ENCODE peak calls at places on chromosomes 5 and 9, in five cellular contexts. F, V, Y, L and O are unnamed samples.
A peak's percentile ranks its signal among the peaks of the same experiment; 100 is the strongest.

GRCh38 chr9:17578911-17579793 is at the start of gene SH3GL2:
- DNase-seq in F (no peak), V (peak; percentile 97), Y (no peak), L (peak; percentile 28), O (no peak)

GRCh38 chr5:34499001-34499734 is 157.0 kb upstream of the RAI14 start:
- DNase-seq in F (no peak), V (no peak), Y (peak; percentile 66), L (no peak), O (no peak)

GRCh38 chr5:124457901-124458300 is 288.5 kb downstream of the ZNF608 start:
- DNase-seq in F (no peak), V (no peak), Y (no peak), L (no peak), O (no peak)

GRCh38 chr5:55324815-55325418 is 17.1 kb downstream of the MTREX start:
- DNase-seq in F (no peak), V (peak; percentile 32), Y (no peak), L (no peak), O (no peak)

GRCh38 chr5:80960531-80961375 is 590 bp downstream of the RASGRF2 start:
- DNase-seq in F (no peak), V (peak; percentile 58), Y (no peak), L (peak; percentile 46), O (no peak)

GRCh38 chr5:92380069-92380770 is 997.1 kb upstream of the ARRDC3 start:
- DNase-seq in F (no peak), V (no peak), Y (no peak), L (no peak), O (no peak)

GRCh38 chr9:73081979-73082657 is 69.5 kb upstream of the ANXA1 start:
- DNase-seq in F (no peak), V (peak; percentile 84), Y (no peak), L (no peak), O (no peak)

GRCh38 chr5:99019812-99020697 is 91.2 kb upstream of the CHD1 start:
- DNase-seq in F (no peak), V (no peak), Y (peak; percentile 61), L (no peak), O (peak; percentile 39)

GRCh38 chr5:164422400-164422799 is 917.0 kb downstream of the MAT2B start:
- DNase-seq in F (no peak), V (peak; percentile 75), Y (no peak), L (no peak), O (no peak)

GRCh38 chr9:131399972-131400371 is 6.1 kb downstream of the PRRC2B start:
- DNase-seq in F (no peak), V (no peak), Y (no peak), L (no peak), O (no peak)

GRCh38 chr9:75140261-75140660 is 51.9 kb downstream of the OSTF1 start:
- DNase-seq in F (no peak), V (no peak), Y (no peak), L (no peak), O (no peak)

GRCh38 chr9:105419981-105420597 is 27.7 kb upstream of the FSD1L start:
- DNase-seq in F (no peak), V (no peak), Y (no peak), L (no peak), O (no peak)

GRCh38 chr9:88511906-88512305 is 23.1 kb upstream of the NXNL2 start:
- DNase-seq in F (no peak), V (no peak), Y (no peak), L (no peak), O (no peak)

GRCh38 chr5:165410476-165410875 is 1905.1 kb downstream of the MAT2B start:
- DNase-seq in F (no peak), V (no peak), Y (no peak), L (no peak), O (no peak)

GRCh38 chr9:76609285-76610008 is 150.5 kb downstream of the GCNT1 start:
- DNase-seq in F (no peak), V (no peak), Y (no peak), L (no peak), O (no peak)

GRCh38 chr9:124698265-124698664 is 72.8 kb downstream of the NR6A1 start:
- DNase-seq in F (no peak), V (no peak), Y (no peak), L (no peak), O (no peak)

GRCh38 chr5:111447099-111447498 is 65.2 kb downstream of the STARD4 start:
- DNase-seq in F (no peak), V (no peak), Y (no peak), L (no peak), O (no peak)

GRCh38 chr9:35489313-35490154 is at the start of gene RUSC2:
- DNase-seq in F (peak; percentile 94), V (peak; percentile 94), Y (peak; percentile 67), L (peak; percentile 87), O (peak; percentile 84)

GRCh38 chr5:68071731-68072130 is 143.8 kb upstream of the PIK3R1 start:
- DNase-seq in F (no peak), V (no peak), Y (no peak), L (no peak), O (no peak)

GRCh38 chr9:125141251-125141650 is 2.1 kb downstream of the SCAI start:
- DNase-seq in F (no peak), V (no peak), Y (no peak), L (no peak), O (no peak)

GRCh38 chr9:75133396-75133795 is 45.1 kb downstream of the OSTF1 start:
- DNase-seq in F (no peak), V (no peak), Y (no peak), L (no peak), O (no peak)

GRCh38 chr5:177988989-177989625 is 6.9 kb downstream of the PROP1 start:
- DNase-seq in F (no peak), V (no peak), Y (no peak), L (no peak), O (no peak)

GRCh38 chr5:31404325-31404724 is 127.6 kb downstream of the DROSHA start:
- DNase-seq in F (no peak), V (no peak), Y (no peak), L (no peak), O (no peak)

GRCh38 chr9:21813575-21814473 is 11.4 kb downstream of the MTAP start:
- DNase-seq in F (peak; percentile 81), V (peak; percentile 80), Y (peak; percentile 64), L (peak; percentile 62), O (peak; percentile 68)

GRCh38 chr9:73143606-73144328 is 7.9 kb upstream of the ANXA1 start:
- DNase-seq in F (no peak), V (no peak), Y (no peak), L (no peak), O (peak; percentile 43)

GRCh38 chr5:132487841-132488555 is 2.6 kb downstream of the IRF1 start:
- DNase-seq in F (peak; percentile 57), V (no peak), Y (no peak), L (peak; percentile 5), O (no peak)

DNA sequence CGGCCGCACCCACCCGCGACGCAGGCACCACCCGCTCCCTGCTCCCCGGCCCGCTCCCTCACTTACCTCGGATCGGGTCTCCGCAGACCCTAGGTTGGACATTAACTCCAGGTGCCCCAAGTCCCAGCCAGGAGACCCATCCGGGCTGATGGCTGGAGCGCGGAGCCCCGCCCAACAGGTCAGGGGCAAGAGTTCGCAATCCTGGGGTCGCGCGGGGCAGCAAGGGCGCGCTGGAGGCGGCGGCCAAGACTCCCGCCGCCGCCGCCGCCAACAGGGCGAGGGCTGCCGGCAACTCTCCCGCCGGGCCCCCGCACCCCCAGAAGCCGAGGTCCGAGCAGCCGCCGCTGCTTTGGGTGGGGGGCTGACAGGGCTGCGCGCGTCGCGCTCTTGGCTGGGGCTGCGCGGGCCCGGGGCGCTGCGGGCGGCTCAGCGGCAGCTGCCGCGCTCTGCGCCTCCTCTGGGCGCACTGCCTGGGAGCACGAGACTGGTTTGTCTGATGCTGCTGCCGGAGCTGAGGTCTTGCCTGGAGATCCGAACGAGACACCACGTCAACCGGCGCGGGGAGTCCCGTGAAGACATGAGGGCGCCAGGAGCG is 303 bp downstream of the GDNF start:
- DNase-seq in F (peak; percentile 89), V (peak; percentile 64), Y (no peak), L (peak; percentile 25), O (no peak)
- H3K4me3 ChIP-seq in F (peak overlapping the region; percentile 86), V (peak overlapping the region; percentile 65), Y (no peak overlapping the region), L (peak overlapping the region; percentile 39), O (peak overlapping the region; percentile 74)

DNA sequence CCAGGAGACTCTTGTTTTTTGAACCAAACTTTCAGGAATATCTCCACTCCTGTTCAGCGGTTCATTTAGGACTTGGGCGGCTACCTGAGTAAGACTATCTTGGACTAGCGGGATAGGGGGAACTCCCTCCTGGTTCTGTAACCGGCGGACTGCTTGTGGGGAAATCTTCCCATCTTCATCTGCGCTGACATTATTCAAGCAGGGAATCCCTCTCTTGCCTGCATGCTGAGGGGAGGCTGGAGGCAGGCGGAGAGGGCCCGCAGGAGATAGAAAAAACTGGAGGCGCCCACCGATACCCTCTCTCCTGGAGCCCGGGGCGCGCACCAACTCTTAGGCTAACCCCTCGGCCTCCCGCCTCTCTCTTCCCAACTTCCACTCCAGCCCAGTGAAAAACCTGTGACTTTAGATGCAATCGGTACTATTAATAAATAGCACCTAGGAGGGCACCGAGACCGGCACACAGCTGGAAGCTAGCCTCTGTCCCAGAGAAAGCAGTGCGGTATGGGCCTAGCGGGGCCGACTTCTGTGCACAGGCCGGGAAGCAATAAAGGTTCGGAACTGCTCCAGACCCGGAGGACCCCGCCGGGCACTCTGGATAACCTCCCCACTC is 1.7 kb downstream of the EFNA5 start:
- DNase-seq in F (no peak), V (peak; percentile 51), Y (no peak), L (peak; percentile 8), O (no peak)
- TF ChIP-seq CTCF in F (no peak), V (no peak), Y (no peak), L (no peak), O (no peak)

GRCh38 chr5:73436535-73437125 is 11.9 kb downstream of the FOXD1 start:
- DNase-seq in F (no peak), V (peak; percentile 49), Y (no peak), L (no peak), O (no peak)
- H3K27ac ChIP-seq in F (no peak overlapping the region), V (no peak overlapping the region), Y (peak overlapping the region; percentile 98), L (no peak overlapping the region), O (peak overlapping the region; percentile 86)

DNA sequence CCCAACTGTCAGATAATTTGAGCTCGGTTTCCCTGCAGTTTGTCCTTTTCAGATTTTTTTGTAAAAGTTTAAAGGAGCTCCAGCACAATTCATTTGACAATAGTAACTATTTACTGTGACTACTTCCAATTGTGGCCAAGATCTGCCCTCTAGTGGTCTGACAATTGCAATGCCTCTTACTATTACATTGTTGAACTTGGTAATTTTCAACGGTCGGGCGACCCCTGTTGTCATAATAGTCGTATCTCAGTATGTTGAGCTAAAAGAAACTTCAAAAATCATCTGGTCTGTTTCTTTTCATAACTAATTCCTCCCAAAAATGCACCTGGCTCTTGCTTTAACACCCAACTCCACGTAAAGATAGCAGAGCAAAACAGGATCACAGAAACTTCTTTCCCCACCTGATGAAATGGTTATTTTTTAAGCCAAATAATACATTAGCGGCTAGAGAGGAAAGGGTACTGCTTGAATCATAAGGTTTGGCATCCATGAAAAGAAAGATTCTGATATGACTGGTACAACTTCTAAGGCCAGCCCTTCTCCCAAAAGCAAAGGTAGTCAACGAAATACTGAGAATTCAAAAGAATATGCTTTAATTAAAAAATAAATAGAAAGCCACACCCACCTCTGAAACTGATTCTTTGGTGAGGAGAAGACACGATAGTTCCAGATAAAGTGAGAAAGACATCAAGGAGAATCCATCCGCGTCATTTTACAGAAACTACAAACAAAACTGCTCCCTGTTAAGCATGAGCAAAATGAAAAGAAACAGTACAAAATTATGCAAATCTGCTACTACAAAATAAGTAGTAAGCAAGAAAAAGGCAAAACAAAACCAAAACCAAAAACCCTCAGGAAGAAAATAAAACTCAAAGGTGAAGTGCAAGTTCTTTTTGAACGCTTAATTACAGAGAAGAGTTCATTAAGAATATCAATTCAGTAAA is 76.9 kb upstream of the HTR4 start:
- DNase-seq in F (peak; percentile 89), V (peak; percentile 91), Y (peak; percentile 77), L (peak; percentile 81), O (peak; percentile 72)
- H3K4me3 ChIP-seq in F (no peak overlapping the region), V (no peak overlapping the region), Y (peak overlapping the region; percentile 39), L (no peak overlapping the region), O (no peak overlapping the region)

GRCh38 chr5:109971968-109972367 is 282.2 kb downstream of the MAN2A1 start:
- DNase-seq in F (no peak), V (no peak), Y (no peak), L (no peak), O (no peak)
- TF ChIP-seq CTCF in F (no peak), V (no peak), Y (no peak), L (no peak), O (no peak)